ENCODE peak calls at places on chromosomes 16 and 17, in five cellular contexts. Q is lower lobe of right lung, J is fibroblast of mammary gland, V is body of pancreas, X is adipocyte. P is an unnamed sample.

GRCh38 chr16:84563776-84564420 is 54.0 kb downstream of the COTL1 start:
- DNase-seq in Q (no peak), J (no peak), V (no peak), X (no peak), P (no peak)

GRCh38 chr16:31764103-31764502 is 109.5 kb upstream of the ZNF267 start:
- DNase-seq in Q (no peak), J (no peak), V (no peak), X (no peak), P (no peak)

GRCh38 chr16:87420401-87421368 is 28.5 kb downstream of the MAP1LC3B start:
- DNase-seq in Q (no peak), J (no peak), V (no peak), X (no peak), P (no peak)

GRCh38 chr16:21526923-21527807 is 72.2 kb upstream of the METTL9 start:
- DNase-seq in Q (peak), J (no peak), V (no peak), X (no peak), P (no peak)

GRCh38 chr16:22369221-22369811 is 5.1 kb downstream of the CDR2 start:
- DNase-seq in Q (no peak), J (peak), V (no peak), X (peak), P (peak)

GRCh38 chr16:49019826-49020401 is 261.7 kb downstream of the CBLN1 start:
- DNase-seq in Q (no peak), J (no peak), V (peak), X (no peak), P (no peak)

GRCh38 chr17:44829558-44830358 is at the start of gene GJC1:
- DNase-seq in Q (no peak), J (no peak), V (no peak), X (peak), P (no peak)

GRCh38 chr16:49527621-49528020 is 154.0 kb downstream of the C16orf78 start:
- DNase-seq in Q (no peak), J (peak), V (no peak), X (no peak), P (peak)

GRCh38 chr16:4612977-4613635 is 1.6 kb downstream of the UBALD1 start:
- DNase-seq in Q (no peak), J (no peak), V (no peak), X (peak), P (no peak)

GRCh38 chr17:13337864-13338371 is 263.8 kb downstream of the HS3ST3A1 start:
- DNase-seq in Q (no peak), J (peak), V (peak), X (peak), P (peak)

GRCh38 chr16:24553983-24554382 is 14.6 kb downstream of the RBBP6 start:
- DNase-seq in Q (no peak), J (no peak), V (no peak), X (no peak), P (no peak)

GRCh38 chr16:70520612-70521297 is 2.6 kb downstream of the COG4 start:
- DNase-seq in Q (no peak), J (peak), V (no peak), X (peak), P (peak)

GRCh38 chr16:67395458-67396158 is 2.3 kb upstream of the TPPP3 start:
- DNase-seq in Q (no peak), J (no peak), V (peak), X (no peak), P (no peak)

GRCh38 chr17:56230660-56231059 is 77.4 kb downstream of the ANKFN1 start:
- DNase-seq in Q (no peak), J (peak), V (no peak), X (peak), P (no peak)

GRCh38 chr17:57357392-57357784 is 101.1 kb downstream of the MSI2 start:
- DNase-seq in Q (peak), J (no peak), V (peak), X (no peak), P (no peak)

GRCh38 chr17:1490643-1491405 is 1.7 kb downstream of the MYO1C start:
- DNase-seq in Q (peak), J (peak), V (peak), X (peak), P (no peak)

GRCh38 chr16:29701214-29701555 is 22.2 kb downstream of the QPRT start:
- DNase-seq in Q (no peak), J (no peak), V (no peak), X (no peak), P (no peak)

GRCh38 chr17:17924857-17925250 is 47.3 kb downstream of the TOM1L2 start:
- DNase-seq in Q (no peak), J (no peak), V (no peak), X (no peak), P (no peak)

GRCh38 chr16:88383401-88384221 is 852 bp downstream of the ZNF469 start:
- DNase-seq in Q (peak), J (peak), V (peak), X (peak), P (peak)

GRCh38 chr16:19071811-19072777 is 4.7 kb downstream of the COQ7 start:
- DNase-seq in Q (peak), J (peak), V (peak), X (peak), P (peak)

GRCh38 chr16:84042879-84043485 is 387 bp upstream of the SLC38A8 start:
- DNase-seq in Q (peak), J (no peak), V (no peak), X (no peak), P (no peak)

GRCh38 chr17:44134752-44135568 is 6.8 kb upstream of the HROB start:
- DNase-seq in Q (no peak), J (peak), V (no peak), X (no peak), P (no peak)

GRCh38 chr16:81530296-81530721 is 85.7 kb downstream of the CMIP start:
- DNase-seq in Q (peak), J (no peak), V (no peak), X (no peak), P (no peak)

GRCh38 chr17:74282587-74283370 is 8.7 kb downstream of the DNAI2 start:
- DNase-seq in Q (no peak), J (peak), V (no peak), X (no peak), P (no peak)

GRCh38 chr16:10688291-10688690 is 6.4 kb downstream of the TEKT5 start:
- DNase-seq in Q (peak), J (no peak), V (peak), X (no peak), P (no peak)

GRCh38 chr17:79453481-79453880 is 157.4 kb downstream of the RBFOX3 start:
- DNase-seq in Q (no peak), J (no peak), V (no peak), X (no peak), P (no peak)

GRCh38 chr16:72202014-72202413 is 30.1 kb upstream of the PMFBP1 start:
- DNase-seq in Q (no peak), J (peak), V (no peak), X (no peak), P (no peak)

GRCh38 chr16:4461250-4462085 is 13.0 kb downstream of the NMRAL1 start:
- DNase-seq in Q (no peak), J (no peak), V (no peak), X (no peak), P (peak)

GRCh38 chr16:22323173-22323997 is 26.2 kb downstream of the POLR3E start:
- DNase-seq in Q (no peak), J (no peak), V (no peak), X (no peak), P (no peak)

GRCh38 chr16:84920333-84920732 is 91.0 kb downstream of the ZDHHC7 start:
- DNase-seq in Q (no peak), J (no peak), V (no peak), X (no peak), P (no peak)

GRCh38 chr17:61490540-61490975 is 38.3 kb downstream of the TBX4 start:
- DNase-seq in Q (no peak), J (peak), V (no peak), X (peak), P (peak)

GRCh38 chr17:13017623-13018462 is at the start of gene ELAC2:
- DNase-seq in Q (peak), J (peak), V (peak), X (peak), P (peak)

GRCh38 chr17:44916059-44916780 is 920 bp upstream of the GFAP start:
- DNase-seq in Q (peak), J (no peak), V (no peak), X (no peak), P (no peak)

GRCh38 chr17:28738680-28739384 is 5.0 kb upstream of the TRAF4 start:
- DNase-seq in Q (peak), J (no peak), V (no peak), X (no peak), P (no peak)

GRCh38 chr17:39705786-39706348 is 6.0 kb downstream of the ERBB2 start:
- DNase-seq in Q (peak), J (no peak), V (peak), X (no peak), P (no peak)
- H3K4me3 ChIP-seq in Q (peak), J (no peak), V (no peak), X (no peak), P (no peak)

GRCh38 chr16:55482056-55482455 is 3.1 kb downstream of the MMP2 start:
- DNase-seq in Q (no peak), J (peak), V (no peak), X (peak), P (no peak)
- H3K4me3 ChIP-seq in Q (peak), J (no peak), V (no peak), X (peak), P (no peak)

GRCh38 chr17:11598274-11599221 is at the start of gene DNAH9:
- DNase-seq in Q (peak), J (peak), V (peak), X (no peak), P (peak)
- H3K4me3 ChIP-seq in Q (peak), J (peak), V (peak), X (peak), P (peak)

GRCh38 chr17:82064433-82065192 is 991 bp downstream of the DUS1L start:
- DNase-seq in Q (no peak), J (no peak), V (peak), X (peak), P (no peak)

GRCh38 chr17:82062984-82063368 is 2.6 kb downstream of the DUS1L start:
- DNase-seq in Q (no peak), J (no peak), V (no peak), X (no peak), P (no peak)

GRCh38 chr17:82062076-82062983 is 3.3 kb downstream of the DUS1L start:
- DNase-seq in Q (no peak), J (no peak), V (no peak), X (no peak), P (no peak)

GRCh38 chr17:82065193-82065637 is 389 bp downstream of the DUS1L start:
- DNase-seq in Q (no peak), J (no peak), V (no peak), X (peak), P (peak)

DNA sequence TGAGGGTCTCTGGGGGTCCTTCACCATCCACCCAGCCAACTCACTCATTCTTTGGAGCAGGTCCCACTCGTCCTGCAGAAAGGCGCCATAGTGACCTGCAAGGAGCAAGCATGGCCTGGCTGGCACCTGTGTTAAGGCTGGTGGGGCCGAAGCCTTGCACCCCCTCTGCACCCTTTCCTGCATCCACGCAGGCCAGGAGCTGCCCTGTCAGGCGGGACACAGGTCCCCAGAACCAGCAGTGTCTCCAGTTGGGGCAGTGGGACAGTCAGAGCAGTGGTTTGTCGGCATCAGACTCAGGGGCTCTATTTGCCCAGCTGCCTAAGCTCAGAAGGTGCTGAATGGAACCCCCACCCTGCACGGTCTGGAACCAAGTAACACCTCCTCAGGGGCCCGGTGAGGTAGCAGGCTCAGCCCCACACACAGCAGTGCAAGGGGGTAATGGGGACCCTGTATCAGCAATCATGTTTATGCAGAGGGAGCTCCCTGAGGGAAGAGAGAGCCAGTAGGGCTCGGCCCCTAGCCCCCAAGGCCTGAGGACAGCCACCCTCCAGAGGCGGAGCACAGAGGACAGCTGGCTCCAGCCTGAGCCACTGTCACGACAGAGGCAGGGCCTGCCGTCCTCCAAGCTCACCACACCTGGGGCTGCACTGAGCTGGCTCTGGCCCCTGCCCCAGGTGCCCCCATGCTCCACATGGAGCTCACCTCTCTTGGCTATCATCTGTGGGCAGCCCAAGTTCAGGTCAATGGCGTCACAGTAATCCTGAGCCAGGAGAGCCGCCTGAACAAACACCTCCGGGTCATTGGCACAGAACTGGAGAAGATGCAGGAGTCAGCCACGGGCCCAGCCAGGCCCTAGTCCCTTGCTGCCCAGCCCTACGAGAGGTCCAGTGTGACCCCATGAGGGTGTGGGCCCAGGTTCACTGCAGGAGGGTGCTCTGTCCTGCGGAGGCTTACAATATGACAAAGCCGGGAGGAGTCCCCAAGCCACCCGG is 1.9 kb downstream of the DUS1L start:
- DNase-seq in Q (no peak), J (no peak), V (no peak), X (no peak), P (no peak)
- H3K4me3 ChIP-seq in Q (no peak), J (peak), V (no peak), X (peak), P (peak)

DNA sequence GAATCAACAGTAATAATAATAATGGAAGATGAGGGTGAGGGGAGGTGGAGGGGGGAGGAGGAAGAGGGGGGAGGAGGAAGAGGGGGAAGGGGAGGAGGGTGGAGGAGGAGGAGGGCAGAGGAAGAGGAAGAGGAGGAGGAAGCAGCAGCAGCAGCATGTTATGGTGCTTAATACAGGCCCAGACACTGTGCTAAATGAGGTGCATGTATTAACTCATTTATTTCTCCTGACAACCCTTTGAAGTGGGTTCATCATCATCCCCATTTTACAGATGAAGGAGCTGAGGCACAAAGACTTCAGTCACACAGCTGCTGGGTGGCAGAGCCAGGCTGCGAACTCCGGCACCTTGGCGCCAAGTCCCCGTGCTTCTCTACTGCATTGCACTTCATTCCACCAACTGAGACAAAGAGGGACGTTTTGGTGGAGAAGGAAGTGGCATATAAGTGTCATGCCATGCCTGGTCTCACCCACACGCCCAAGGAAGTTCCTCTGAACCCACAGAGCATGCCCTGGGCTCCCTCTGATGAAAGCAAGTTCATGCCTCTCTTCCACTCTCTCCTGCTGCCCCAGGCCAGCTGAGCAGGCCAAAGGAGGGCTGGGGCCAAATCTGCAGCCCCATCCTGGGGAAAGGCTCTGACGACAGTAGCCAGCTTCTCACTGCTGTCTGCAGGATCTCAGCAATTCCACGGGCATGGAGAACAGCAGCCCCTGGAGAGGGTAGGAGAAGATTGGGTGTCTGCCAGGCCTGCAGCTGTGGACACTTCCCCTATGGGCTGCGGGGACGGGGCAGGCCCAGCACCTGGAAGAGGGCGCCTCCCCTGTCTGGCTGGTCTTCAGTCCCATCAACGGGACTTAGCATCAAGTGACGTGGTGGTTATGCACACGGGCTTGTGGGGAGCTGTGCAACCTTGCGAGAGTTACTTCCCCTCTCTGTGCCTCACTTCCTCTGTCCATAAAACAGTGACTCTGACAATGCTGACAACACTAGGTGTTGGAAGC is 21.8 kb downstream of the XYLT1 start:
- DNase-seq in Q (peak), J (no peak), V (peak), X (no peak), P (no peak)
- H3K4me3 ChIP-seq in Q (no peak), J (no peak), V (no peak), X (no peak), P (no peak)

GRCh38 chr17:75633484-75634375 is 496 bp downstream of the SMIM5 start:
- DNase-seq in Q (peak), J (peak), V (peak), X (peak), P (peak)
- H3K4me3 ChIP-seq in Q (peak), J (no peak), V (no peak), X (peak), P (no peak)

GRCh38 chr17:31007695-31008373 is 37.0 kb downstream of the RNF135 start:
- DNase-seq in Q (no peak), J (no peak), V (no peak), X (no peak), P (no peak)
- H3K4me3 ChIP-seq in Q (peak), J (peak), V (peak), X (peak), P (peak)

DNA sequence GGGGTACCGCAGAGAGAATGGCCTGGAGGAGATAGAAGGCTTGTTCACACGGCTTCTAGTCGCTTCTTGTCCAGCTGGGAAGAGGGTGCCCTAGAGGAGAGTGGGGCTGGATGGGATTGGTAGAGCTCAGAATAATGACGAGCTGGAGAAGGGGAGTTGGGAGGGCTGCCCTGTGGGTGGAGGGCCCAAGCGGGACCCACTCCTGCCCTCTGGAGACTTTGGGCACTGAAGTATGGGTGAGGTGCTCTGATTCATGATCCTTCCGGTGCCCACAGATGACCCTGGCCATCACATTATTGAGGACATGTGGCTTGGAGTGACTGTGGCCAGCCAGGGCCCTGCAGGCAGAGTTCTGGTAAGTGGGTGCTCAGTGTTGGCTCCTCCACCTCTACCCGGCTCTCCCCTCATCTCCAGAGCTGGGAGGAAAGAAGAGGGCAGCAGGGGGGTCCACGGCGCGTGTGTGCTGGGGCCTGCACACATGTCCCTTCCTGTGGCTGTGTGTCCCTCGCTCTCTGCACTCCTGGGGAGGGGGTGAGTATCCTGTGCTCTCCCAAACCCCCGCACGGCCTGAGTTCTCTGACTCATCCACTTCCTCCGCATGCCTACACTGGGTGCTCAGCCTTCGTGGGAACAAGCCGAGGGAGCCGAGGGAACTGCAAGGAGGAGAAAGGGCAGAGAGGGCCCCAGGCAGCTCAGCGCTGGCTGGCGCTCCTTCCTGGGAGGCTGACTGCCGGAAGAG is 8.5 kb downstream of the ITGA3 start:
- DNase-seq in Q (peak), J (peak), V (no peak), X (peak), P (peak)
- H3K4me3 ChIP-seq in Q (no peak), J (no peak), V (no peak), X (peak), P (no peak)

P was measured in choroid plexus epithelial cell.